ENCODE peak calls at places on chromosomes 12 and 14, in four cellular contexts. A, E, B and X are unnamed samples.

GRCh38 chr12:18068355-18068754 is 21.6 kb downstream of the RERGL start:
- DNase-seq in A (no peak), E (no peak), B (no peak), X (no peak)

GRCh38 chr14:71650187-71650586 is 282.0 kb upstream of the RGS6 start:
- DNase-seq in A (no peak), E (no peak), B (no peak), X (no peak)

GRCh38 chr12:92482599-92482998 is 220.2 kb upstream of the PLEKHG7 start:
- DNase-seq in A (no peak), E (no peak), B (no peak), X (no peak)

GRCh38 chr14:69242311-69243224 is 17.4 kb upstream of the GALNT16 start:
- DNase-seq in A (peak), E (peak), B (peak), X (no peak)

GRCh38 chr14:95660550-95661515 is 25.4 kb upstream of the TCL1B start:
- DNase-seq in A (no peak), E (no peak), B (no peak), X (no peak)

GRCh38 chr12:27220057-27220987 is 23.8 kb upstream of the STK38L start:
- DNase-seq in A (no peak), E (no peak), B (no peak), X (no peak)

GRCh38 chr14:72443256-72443655 is 450.6 kb downstream of the DPF3 start:
- DNase-seq in A (no peak), E (no peak), B (no peak), X (no peak)

GRCh38 chr12:3200032-3200617 is 122.9 kb downstream of the TSPAN9 start:
- DNase-seq in A (no peak), E (peak), B (no peak), X (peak)

GRCh38 chr14:56293506-56293905 is 175.3 kb downstream of the PELI2 start:
- DNase-seq in A (no peak), E (no peak), B (no peak), X (no peak)

GRCh38 chr12:66719862-66720261 is 41.0 kb upstream of the GRIP1 start:
- DNase-seq in A (no peak), E (no peak), B (no peak), X (no peak)

DNA sequence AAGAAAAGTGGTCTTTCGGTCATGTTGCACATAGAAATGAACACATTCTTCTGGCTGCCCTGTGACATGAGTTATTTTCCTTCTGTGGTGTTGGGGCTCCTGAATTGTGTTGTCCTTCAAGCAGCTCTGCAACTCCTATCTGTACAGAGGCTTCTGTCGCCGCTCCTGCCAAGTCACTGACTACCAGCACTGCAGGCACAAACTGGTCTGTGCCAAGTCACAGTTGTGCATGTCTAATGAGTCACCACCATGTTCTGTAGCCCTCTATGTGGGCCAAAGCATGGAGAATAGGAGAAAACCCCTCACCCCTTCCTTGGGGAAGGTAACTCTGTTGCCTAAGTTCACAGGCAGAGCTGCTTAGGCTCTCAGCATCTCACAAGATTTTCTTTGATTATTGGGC is 283.3 kb downstream of the RPL10L start:
- DNase-seq in A (no peak), E (no peak), B (no peak), X (no peak)
- TF ChIP-seq PHF8 in A (no peak), E (no peak), B (no peak), X (no peak)

GRCh38 chr14:63564318-63564717 is 21.1 kb upstream of the PPP2R5E start:
- DNase-seq in A (no peak), E (peak), B (no peak), X (no peak)
- TF ChIP-seq PHF8 in A (no peak), E (no peak), B (no peak), X (no peak)

DNA sequence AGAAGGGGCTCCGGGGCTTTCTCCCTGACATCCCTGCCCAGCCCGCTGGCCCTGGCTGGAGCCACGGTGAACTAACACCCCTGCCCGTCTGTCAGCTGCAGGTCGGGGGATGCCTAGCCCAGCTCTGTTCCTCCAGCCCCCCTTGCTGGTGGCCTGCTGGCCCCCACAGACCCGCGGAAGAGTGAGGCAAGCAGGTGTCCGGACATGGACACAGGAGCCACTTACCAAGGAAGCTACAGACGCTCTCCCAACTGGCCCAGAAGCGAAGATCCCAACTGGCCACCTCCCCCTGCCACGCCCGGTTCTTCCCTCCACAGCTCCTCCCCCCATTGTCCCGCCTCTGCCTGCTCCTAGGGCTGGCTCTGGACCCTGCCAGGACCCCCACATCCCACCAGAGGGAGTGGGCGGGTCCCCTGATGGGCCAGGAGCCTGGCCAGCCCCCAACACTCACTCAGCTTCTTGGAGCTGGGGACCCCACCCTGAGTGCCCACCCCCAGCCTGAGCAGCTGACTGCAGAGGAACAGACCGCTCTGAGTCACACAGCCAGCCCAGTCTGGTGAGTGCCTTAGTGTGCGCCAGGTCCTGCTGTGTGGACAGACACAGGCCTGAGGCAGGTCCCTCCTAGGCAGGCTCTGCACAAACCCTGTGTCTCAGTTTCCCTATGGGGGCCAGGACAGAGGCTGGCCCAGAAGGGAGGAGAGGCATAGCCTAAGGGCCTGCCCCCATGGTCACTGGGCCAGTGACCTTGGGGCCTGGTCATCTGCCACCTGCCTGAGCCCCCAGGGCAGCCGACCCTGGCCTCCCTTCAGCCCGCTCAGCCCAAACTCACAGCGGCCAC is 7.7 kb downstream of the AHNAK2 start:
- DNase-seq in A (no peak), E (peak), B (no peak), X (no peak)
- TF ChIP-seq PHF8 in A (peak), E (no peak), B (no peak), X (no peak)

GRCh38 chr12:21618566-21618965 is 13.9 kb upstream of the GYS2 start:
- DNase-seq in A (no peak), E (no peak), B (no peak), X (no peak)
- TF ChIP-seq PHF8 in A (no peak), E (no peak), B (no peak), X (no peak)

DNA sequence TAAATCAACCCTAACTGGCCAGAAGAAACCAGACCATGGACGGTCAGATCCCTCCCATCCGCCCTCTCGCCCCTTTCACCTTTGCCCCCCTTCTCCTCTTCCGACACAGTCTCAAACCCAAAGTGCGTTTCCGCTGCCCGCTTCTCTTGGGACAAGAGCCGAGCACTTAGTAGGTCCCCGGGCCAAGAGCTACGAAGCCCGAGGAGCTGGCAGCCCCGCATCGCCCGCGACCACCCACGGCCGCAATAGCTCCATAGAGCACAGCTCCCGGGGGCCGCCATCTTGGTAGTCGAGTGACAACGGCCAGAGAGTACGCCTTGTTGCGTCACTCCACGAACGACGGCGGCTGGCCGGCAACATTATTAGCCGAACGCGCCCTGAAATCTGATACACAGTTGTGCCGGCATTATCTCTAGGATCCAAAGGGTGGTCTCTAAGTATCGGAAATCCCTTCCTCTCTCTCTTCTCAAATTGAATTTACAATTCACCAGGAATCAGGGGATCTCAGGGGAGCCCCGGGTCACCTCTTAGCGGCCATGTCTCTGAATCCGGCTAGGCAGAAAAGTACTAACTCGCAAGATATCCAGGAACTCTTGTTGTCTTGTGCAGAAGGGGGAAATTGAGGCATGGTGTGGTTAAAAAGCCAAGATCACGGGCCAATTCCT is at the start of gene COQ5:
- DNase-seq in A (peak), E (peak), B (peak), X (peak)
- TF ChIP-seq PHF8 in A (peak), E (peak), B (peak), X (peak)

DNA sequence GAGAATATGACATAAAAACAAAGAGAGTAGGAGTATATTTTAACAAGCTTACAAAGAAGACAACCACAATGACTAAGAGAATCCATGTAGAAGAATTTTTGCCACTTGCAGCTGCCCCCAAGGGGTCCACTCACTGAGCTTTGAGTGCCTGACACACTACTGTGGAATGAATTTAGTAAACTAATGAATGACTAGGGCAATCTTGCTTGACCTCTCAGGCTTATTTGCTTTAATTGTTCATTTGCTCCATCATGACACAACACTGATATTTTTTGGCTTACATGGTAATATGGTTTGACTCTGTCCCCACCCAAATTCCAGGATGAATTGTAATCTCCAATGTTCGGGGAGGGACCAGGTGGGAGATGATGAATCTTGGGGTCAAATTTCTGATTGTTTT is 249.1 kb upstream of the FAR2 start:
- DNase-seq in A (no peak), E (no peak), B (no peak), X (no peak)
- TF ChIP-seq PHF8 in A (no peak), E (no peak), B (no peak), X (no peak)